ENCODE peak calls at places on chromosomes 2 and 18, in six cellular contexts. M is H1, C is GM12878, X is K562, R is SK-N-SH, G is HepG2. H is an unnamed sample.

GRCh38 chr2:38600242-38600891 is 2.4 kb downstream of the HNRNPLL start:
- DNase-seq in M (no peak), C (no peak), X (peak; percentile 75), R (peak; percentile 49), G (peak; percentile 52), H (no peak)

GRCh38 chr2:128377071-128377910 is 58.6 kb upstream of the HS6ST1 start:
- DNase-seq in M (no peak), C (no peak), X (no peak), R (no peak), G (no peak), H (no peak)

GRCh38 chr2:53435610-53436009 is 332.0 kb upstream of the CHAC2 start:
- DNase-seq in M (no peak), C (no peak), X (no peak), R (no peak), G (no peak), H (no peak)

GRCh38 chr2:171793691-171794678 is 100.1 kb downstream of the SLC25A12 start:
- DNase-seq in M (no peak), C (no peak), X (no peak), R (no peak), G (no peak), H (no peak)

GRCh38 chr2:152584301-152584700 is 133.0 kb downstream of the PRPF40A start:
- DNase-seq in M (no peak), C (no peak), X (no peak), R (no peak), G (no peak), H (no peak)

GRCh38 chr2:16773080-16773713 is 107.6 kb upstream of the CYRIA start:
- DNase-seq in M (no peak), C (no peak), X (peak; percentile 65), R (peak; percentile 67), G (peak; percentile 43), H (peak; percentile 32)

GRCh38 chr2:98508690-98509054 is 64.0 kb downstream of the INPP4A start:
- DNase-seq in M (no peak), C (no peak), X (peak; percentile 71), R (no peak), G (no peak), H (peak; percentile 94)

GRCh38 chr18:12656671-12657047 is 1.2 kb downstream of the SPIRE1 start:
- DNase-seq in M (no peak), C (no peak), X (peak; percentile 16), R (peak; percentile 48), G (no peak), H (no peak)

GRCh38 chr2:15756882-15757819 is 165.5 kb downstream of the DDX1 start:
- DNase-seq in M (no peak), C (no peak), X (no peak), R (no peak), G (no peak), H (no peak)

GRCh38 chr2:70994055-70994444 is 623 bp downstream of the TEX261 start:
- DNase-seq in M (no peak), C (no peak), X (peak; percentile 59), R (no peak), G (no peak), H (no peak)

GRCh38 chr2:3280197-3280596 is 97.4 kb downstream of the EIPR1 start:
- DNase-seq in M (no peak), C (no peak), X (no peak), R (no peak), G (no peak), H (no peak)

GRCh38 chr2:85741811-85742507 is 11.8 kb upstream of the ATOH8 start:
- DNase-seq in M (no peak), C (no peak), X (no peak), R (peak; percentile 77), G (peak; percentile 94), H (no peak)

GRCh38 chr2:19592197-19592596 is 233.8 kb upstream of the OSR1 start:
- DNase-seq in M (no peak), C (no peak), X (no peak), R (no peak), G (no peak), H (no peak)

GRCh38 chr2:88176352-88176952 is 6.3 kb downstream of the THNSL2 start:
- DNase-seq in M (no peak), C (no peak), X (no peak), R (no peak), G (no peak), H (no peak)

GRCh38 chr2:56239437-56239836 is 55.6 kb downstream of the CCDC85A start:
- DNase-seq in M (no peak), C (no peak), X (no peak), R (no peak), G (no peak), H (no peak)

GRCh38 chr2:32357545-32358482 is 991 bp downstream of the BIRC6 start:
- DNase-seq in M (no peak), C (no peak), X (peak; percentile 59), R (peak; percentile 77), G (peak; percentile 35), H (peak; percentile 28)

GRCh38 chr18:49279487-49279886 is 181.0 kb downstream of the DYM start:
- DNase-seq in M (no peak), C (no peak), X (no peak), R (no peak), G (no peak), H (no peak)

GRCh38 chr2:170887496-170888265 is 41.4 kb upstream of the GORASP2 start:
- DNase-seq in M (no peak), C (no peak), X (no peak), R (no peak), G (no peak), H (no peak)

DNA sequence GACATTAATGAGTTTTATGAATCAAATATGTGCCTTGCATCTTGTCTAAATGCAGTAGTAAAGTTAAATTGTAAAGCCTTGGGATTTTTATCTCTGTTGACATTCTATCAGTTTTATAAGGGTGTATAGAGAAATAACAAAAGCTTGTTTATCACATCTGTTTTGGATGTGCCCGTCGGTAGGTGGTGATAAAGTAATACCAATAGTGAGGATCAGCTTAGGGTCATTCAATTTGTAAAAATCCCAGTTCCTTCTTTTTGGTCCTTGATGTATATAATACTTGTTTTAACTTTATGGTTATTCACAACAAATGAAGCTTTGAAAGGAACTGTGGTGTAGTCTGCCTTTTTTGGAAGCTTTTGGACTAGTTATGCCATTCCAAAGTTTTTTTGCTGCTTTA is 12.6 kb downstream of the UBE2E3 start:
- DNase-seq in M (no peak), C (no peak), X (no peak), R (no peak), G (no peak), H (no peak)
- TF ChIP-seq CTCF in M (no peak), C (no peak), X (no peak), R (no peak), G (no peak), H (no peak)

DNA sequence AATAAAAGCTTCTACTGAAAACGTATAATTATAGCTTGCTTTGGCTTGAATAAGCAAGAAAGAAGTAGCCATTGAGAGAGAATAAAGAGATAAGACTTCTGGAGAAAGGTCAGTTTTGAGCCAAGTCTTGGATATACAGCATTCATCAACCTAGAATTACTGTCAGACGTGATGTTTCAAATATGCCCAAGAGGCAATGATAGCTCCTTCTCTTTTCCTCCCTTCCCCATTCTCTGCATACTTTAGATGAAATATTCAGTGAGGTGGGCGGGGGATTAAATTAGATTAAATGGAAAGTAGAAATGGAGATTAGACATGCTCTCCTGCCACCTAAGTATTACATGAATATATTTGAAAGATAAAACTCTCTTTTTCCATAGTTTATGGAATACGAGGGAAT is 8.7 kb downstream of the ANTXR1 start:
- DNase-seq in M (no peak), C (no peak), X (no peak), R (no peak), G (no peak), H (no peak)
- TF ChIP-seq GABPA in M (no peak), C (no peak), X (no peak), R (no peak), G (no peak), H (no peak)

GRCh38 chr2:1051075-1051474 is 100.4 kb downstream of the SNTG2 start:
- DNase-seq in M (no peak), C (no peak), X (no peak), R (peak; percentile 44), G (peak; percentile 10), H (no peak)
- TF ChIP-seq CTCF in M (peak; percentile 40), C (no peak), X (no peak), R (no peak), G (no peak), H (no peak)

GRCh38 chr2:10056439-10056838 is 13.1 kb downstream of the KLF11 start:
- DNase-seq in M (no peak), C (no peak), X (no peak), R (no peak), G (no peak), H (no peak)

GRCh38 chr2:10059552-10060335 is 16.4 kb downstream of the KLF11 start:
- DNase-seq in M (no peak), C (no peak), X (no peak), R (peak; percentile 68), G (no peak), H (no peak)

GRCh38 chr2:10059016-10059351 is 15.6 kb downstream of the KLF11 start:
- DNase-seq in M (no peak), C (no peak), X (no peak), R (no peak), G (no peak), H (no peak)

GRCh38 chr2:10058251-10059015 is 15.1 kb downstream of the KLF11 start:
- DNase-seq in M (no peak), C (no peak), X (peak; percentile 52), R (no peak), G (no peak), H (no peak)

DNA sequence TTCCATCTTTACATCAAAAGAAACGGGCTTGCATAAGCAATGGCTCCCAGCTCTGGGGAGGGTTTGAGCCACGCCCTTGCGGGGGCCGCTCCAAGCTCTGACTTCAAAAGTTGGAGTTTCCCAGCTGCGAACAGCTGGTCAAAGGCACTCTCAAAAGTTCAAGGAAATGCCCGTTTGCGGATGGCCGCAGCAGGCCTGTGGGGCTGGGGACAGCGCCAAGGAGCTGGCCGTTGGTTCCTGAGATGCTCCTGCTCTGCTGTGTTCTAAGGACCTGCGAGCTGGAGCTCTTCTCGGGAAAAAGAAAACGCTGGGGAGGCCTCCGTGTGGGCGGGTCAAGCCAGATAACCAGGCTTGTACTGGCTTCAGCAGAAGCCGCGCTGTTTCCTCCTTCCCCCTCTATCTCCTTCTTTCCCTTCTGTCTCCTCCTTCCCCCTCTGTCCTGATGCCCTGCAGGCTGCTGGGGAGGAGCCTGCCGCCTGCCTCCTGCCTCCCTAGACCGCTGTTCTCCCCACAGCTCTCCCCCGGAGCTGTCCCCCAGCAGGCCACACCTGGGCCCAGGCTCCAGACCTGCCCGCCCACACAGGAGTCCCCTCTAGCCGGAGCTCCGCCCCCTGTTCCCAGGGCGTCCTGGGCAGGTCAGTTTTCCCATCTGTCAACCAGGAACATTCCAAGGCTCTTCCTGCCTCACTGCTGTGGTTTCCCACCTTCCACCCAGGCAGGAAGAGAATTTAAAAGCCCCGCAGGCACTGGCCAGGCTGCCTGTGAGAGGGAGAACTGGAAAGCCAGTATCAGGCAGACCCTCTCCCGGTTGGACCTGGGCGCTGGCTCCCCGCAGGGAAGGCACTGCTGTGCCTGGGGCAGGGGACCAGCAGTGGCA is 14.1 kb downstream of the KLF11 start:
- DNase-seq in M (peak; percentile 80), C (no peak), X (peak; percentile 87), R (peak; percentile 58), G (peak; percentile 51), H (no peak)
- TF ChIP-seq GABPA in M (no peak), C (no peak), X (peak; percentile 23), R (no peak), G (no peak), H (no peak)

GRCh38 chr2:74532222-74532621 is 2.5 kb downstream of the HTRA2 start:
- DNase-seq in M (no peak), C (no peak), X (peak; percentile 41), R (no peak), G (peak; percentile 68), H (no peak)
- TF ChIP-seq CTCF in M (no peak), C (peak; percentile 41), X (peak; percentile 37), R (peak; percentile 61), G (peak; percentile 72), H (peak; percentile 31)